ENCODE peak calls at places on chromosomes 13 and 19, in five cellular contexts. I is Kasumi-1; G is stimulated activated CD4-positive, alpha-beta T cell treated with anti-CD3 and anti-CD28 coated beads, Interleukin-1b, Interleukin-23, amount 100 ng/mL, for 24 hours; T is stimulated activated CD8-positive, alpha-beta memory T cell treated with anti-CD3 and anti-CD28 coated beads, Interleukin-15, amount 100 ng/mL, for 4 hours; Q is lung microvascular endothelial cell. F is an unnamed sample.
A peak's percentile ranks its signal among the peaks of the same experiment; 100 is the strongest.

GRCh38 chr13:87777395-87777794 is 106.2 kb downstream of the SLITRK5 start:
- DNase-seq in I (no peak), G (no peak), T (no peak), Q (no peak), F (no peak)

GRCh38 chr19:4578552-4579248 is 19.2 kb upstream of the SEMA6B start:
- DNase-seq in I (no peak), G (no peak), T (no peak), Q (no peak), F (no peak)

GRCh38 chr19:51916167-51916566 is 11.1 kb upstream of the ZNF613 start:
- DNase-seq in I (no peak), G (no peak), T (no peak), Q (no peak), F (no peak)

GRCh38 chr13:98976941-98977340 is 923 bp downstream of the DOCK9 start:
- DNase-seq in I (no peak), G (no peak), T (no peak), Q (no peak), F (no peak)

GRCh38 chr19:18519962-18520847 is 1.7 kb downstream of the ELL start:
- DNase-seq in I (peak; percentile 72), G (no peak), T (no peak), Q (peak; percentile 82), F (peak; percentile 63)

GRCh38 chr19:47005164-47005641 is 14.4 kb upstream of the NPAS1 start:
- DNase-seq in I (no peak), G (no peak), T (no peak), Q (no peak), F (no peak)

GRCh38 chr19:32566246-32566830 is 14.7 kb upstream of the PDCD5 start:
- DNase-seq in I (no peak), G (no peak), T (no peak), Q (no peak), F (no peak)

GRCh38 chr13:58960909-58961308 is 1202.8 kb downstream of the DIAPH3 start:
- DNase-seq in I (peak; percentile 43), G (no peak), T (no peak), Q (no peak), F (peak; percentile 10)

GRCh38 chr13:40440990-40441820 is 225.2 kb downstream of the FOXO1 start:
- DNase-seq in I (no peak), G (no peak), T (no peak), Q (peak; percentile 86), F (no peak)

GRCh38 chr19:57269515-57270250 is 10.6 kb upstream of the ZNF460 start:
- DNase-seq in I (no peak), G (no peak), T (no peak), Q (peak; percentile 61), F (no peak)

GRCh38 chr13:72864142-72865035 is 82.5 kb downstream of the PIBF1 start:
- DNase-seq in I (no peak), G (no peak), T (no peak), Q (peak; percentile 1), F (no peak)

GRCh38 chr19:1636325-1637236 is 15.8 kb downstream of the TCF3 start:
- DNase-seq in I (no peak), G (no peak), T (no peak), Q (no peak), F (no peak)

GRCh38 chr19:23071087-23071511 is 45.7 kb upstream of the ZNF730 start:
- DNase-seq in I (no peak), G (no peak), T (no peak), Q (no peak), F (no peak)

GRCh38 chr19:34588249-34588648 is 88.7 kb downstream of the SCGB2B2 start:
- DNase-seq in I (no peak), G (no peak), T (no peak), Q (peak; percentile 9), F (no peak)

GRCh38 chr13:110136660-110137585 is 170.0 kb downstream of the COL4A1 start:
- DNase-seq in I (no peak), G (no peak), T (no peak), Q (no peak), F (no peak)

GRCh38 chr19:7125221-7125620 is 55.7 kb downstream of the ZNF557 start:
- DNase-seq in I (no peak), G (no peak), T (no peak), Q (no peak), F (no peak)

GRCh38 chr13:104426435-104426834 is 1360.2 kb upstream of the SLC10A2 start:
- DNase-seq in I (no peak), G (no peak), T (no peak), Q (no peak), F (no peak)

GRCh38 chr13:111082240-111082639 is 32.9 kb upstream of the ARHGEF7 start:
- DNase-seq in I (no peak), G (no peak), T (no peak), Q (no peak), F (no peak)

GRCh38 chr19:48539503-48540096 is 12.4 kb upstream of the SULT2B1 start:
- DNase-seq in I (no peak), G (no peak), T (no peak), Q (peak; percentile 68), F (no peak)

GRCh38 chr19:54029930-54030490 is 33.7 kb downstream of the VSTM1 start:
- DNase-seq in I (peak; percentile 68), G (peak; percentile 27), T (peak; percentile 23), Q (peak; percentile 74), F (peak; percentile 27)

GRCh38 chr19:3712663-3713531 is 4.7 kb downstream of the TJP3 start:
- DNase-seq in I (no peak), G (no peak), T (no peak), Q (no peak), F (no peak)

GRCh38 chr13:106416645-106417044 is 118.8 kb downstream of the EFNB2 start:
- DNase-seq in I (no peak), G (no peak), T (no peak), Q (no peak), F (no peak)

GRCh38 chr19:42178791-42179500 is 38.5 kb downstream of the DEDD2 start:
- DNase-seq in I (no peak), G (no peak), T (no peak), Q (no peak), F (no peak)

GRCh38 chr19:12786149-12786870 is 5.0 kb upstream of the JUNB start:
- DNase-seq in I (peak; percentile 57), G (no peak), T (no peak), Q (no peak), F (peak; percentile 66)

GRCh38 chr19:896999-897398 is 3.7 kb downstream of the RNU6-9 start:
- DNase-seq in I (no peak), G (no peak), T (no peak), Q (no peak), F (no peak)

GRCh38 chr13:42561752-42562467 is 12.0 kb upstream of the TNFSF11 start:
- DNase-seq in I (no peak), G (no peak), T (no peak), Q (peak; percentile 72), F (no peak)

GRCh38 chr19:47243364-47243775 is 12.4 kb upstream of the BBC3 start:
- DNase-seq in I (no peak), G (no peak), T (no peak), Q (no peak), F (no peak)

F was measured in AML-193.